ENCODE peak calls at places on chromosome 19, in four cellular contexts. H, Q, S and K are unnamed samples.

GRCh38 chr19:12365094-12365371 is 450 bp downstream of the ZNF442 start:
- DNase-seq in S (no peak), Q (no peak), H (peak; percentile 30), K (peak; percentile 16)

GRCh38 chr19:294341-294818 is 3.2 kb upstream of the PLPP2 start:
- DNase-seq in S (no peak), H (no peak), Q (no peak), K (peak; percentile 58)

GRCh38 chr19:53019684-53020083 is 6.0 kb downstream of the ERVV-1 start:
- DNase-seq in S (no peak), H (no peak), Q (no peak), K (no peak)

GRCh38 chr19:36008336-36008978 is at the start of gene SYNE4:
- DNase-seq in Q (peak; percentile 51), H (no peak), S (no peak), K (no peak)

GRCh38 chr19:13507053-13507611 is 853 bp upstream of the CACNA1A start:
- DNase-seq in H (no peak), Q (no peak), S (no peak), K (no peak)

GRCh38 chr19:16581145-16581970 is 9.1 kb upstream of the SLC35E1 start:
- DNase-seq in S (no peak), H (no peak), Q (no peak), K (no peak)

GRCh38 chr19:52584686-52585085 is 14.6 kb downstream of the ZNF701 start:
- DNase-seq in Q (no peak), H (no peak), S (no peak), K (no peak)

GRCh38 chr19:40231544-40232424 is 5.3 kb upstream of the CCNP start:
- DNase-seq in S (no peak), Q (no peak), H (no peak), K (no peak)

GRCh38 chr19:17513801-17514200 is 2.4 kb downstream of the PGLS start:
- DNase-seq in H (peak; percentile 70), Q (no peak), S (no peak), K (no peak)

GRCh38 chr19:18700501-18701249 is 17.2 kb downstream of the CRTC1 start:
- DNase-seq in Q (peak; percentile 78), H (peak; percentile 59), S (peak; percentile 93), K (peak; percentile 74)

GRCh38 chr19:40908981-40909380 is 26.9 kb upstream of the CYP2A7 start:
- DNase-seq in Q (no peak), H (no peak), S (no peak), K (no peak)

GRCh38 chr19:55369651-55370304 is 485 bp downstream of the IL11 start:
- DNase-seq in H (peak; percentile 50), S (no peak), Q (no peak), K (no peak)

GRCh38 chr19:49165865-49166301 is 8.3 kb downstream of the TRPM4 start:
- DNase-seq in H (no peak), Q (no peak), S (no peak), K (no peak)

GRCh38 chr19:40420766-40421467 is 4.9 kb downstream of the SERTAD1 start:
- DNase-seq in Q (peak; percentile 95), S (peak; percentile 96), H (peak; percentile 91), K (peak; percentile 95)

DNA sequence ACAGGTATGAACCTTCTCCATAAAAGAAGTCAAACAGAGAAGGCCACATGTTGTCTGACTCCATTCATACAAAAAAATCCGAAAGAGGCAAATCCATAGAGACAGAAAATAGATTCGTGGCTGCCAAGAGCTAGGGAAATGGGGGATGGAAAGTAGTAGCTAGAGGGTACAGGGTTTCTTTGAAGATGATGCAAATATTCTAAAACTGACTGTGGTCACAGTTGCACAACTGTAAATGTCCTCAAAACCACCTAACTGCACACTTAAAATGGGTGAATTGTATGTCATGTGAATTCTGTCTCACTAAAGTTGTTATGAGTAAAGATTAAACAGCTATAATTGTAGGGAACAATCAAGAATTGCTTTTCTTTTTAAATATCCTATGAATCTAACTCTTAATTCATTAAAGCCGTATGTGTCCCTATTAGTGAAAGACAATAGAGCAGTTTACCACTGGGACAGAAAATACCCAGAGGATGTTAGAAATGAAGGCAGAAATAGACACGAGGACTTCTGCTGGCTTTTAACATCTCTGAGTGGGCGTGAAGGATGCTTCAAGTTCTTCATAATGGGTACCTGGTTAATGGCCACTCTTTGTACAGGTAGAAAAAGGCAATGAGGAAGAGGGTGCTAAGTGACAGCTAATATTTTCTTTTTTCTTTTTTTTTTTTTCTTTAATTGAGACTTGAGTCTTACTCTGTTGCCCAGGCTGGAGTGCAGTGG is 21.2 kb downstream of the INSR start:
- DNase-seq in S (no peak), Q (no peak), H (no peak), K (no peak)
- H3K4me1 ChIP-seq in S (peaks cover 31% of the 10 kb centered on the region), Q (peaks cover 6% of the 10 kb centered on the region), H (no peaks in the 10 kb centered on the region), K (no peaks in the 10 kb centered on the region)

GRCh38 chr19:5959260-5960004 is 18.5 kb downstream of the RANBP3 start:
- DNase-seq in H (no peak), Q (no peak), S (no peak), K (no peak)
- H3K4me1 ChIP-seq in H (no peaks in the 10 kb centered on the region), Q (peaks cover 33% of the 10 kb centered on the region), S (peaks cover 85% of the 10 kb centered on the region), K (peaks cover 4% of the 10 kb centered on the region)

GRCh38 chr19:3381701-3382372 is 15.5 kb downstream of the NFIC start:
- DNase-seq in Q (peak; percentile 87), H (no peak), S (no peak), K (no peak)
- H3K4me1 ChIP-seq in Q (peaks cover 50% of the 10 kb centered on the region), H (peaks cover 5% of the 10 kb centered on the region), S (peaks cover 75% of the 10 kb centered on the region), K (peaks cover 7% of the 10 kb centered on the region)

GRCh38 chr19:44748426-44749254 is at the start of gene BCL3:
- DNase-seq in H (peak; percentile 77), Q (peak; percentile 74), S (peak; percentile 96), K (peak; percentile 65)
- H3K4me1 ChIP-seq in H (peaks cover 45% of the 10 kb centered on the region), Q (peaks cover 19% of the 10 kb centered on the region), S (peaks cover 74% of the 10 kb centered on the region), K (peaks cover 5% of the 10 kb centered on the region)

GRCh38 chr19:38719761-38720558 is 24.3 kb downstream of the CAPN12 start:
- DNase-seq in S (no peak), Q (no peak), H (no peak), K (no peak)
- H3K4me1 ChIP-seq in S (peaks cover 10% of the 10 kb centered on the region), Q (peaks cover 3% of the 10 kb centered on the region), H (peaks cover 43% of the 10 kb centered on the region), K (no peaks in the 10 kb centered on the region)

GRCh38 chr19:29867984-29868383 is 56.2 kb downstream of the CCNE1 start:
- DNase-seq in S (no peak), H (no peak), Q (no peak), K (no peak)
- H3K4me1 ChIP-seq in S (peaks cover 12% of the 10 kb centered on the region), H (peaks cover 2% of the 10 kb centered on the region), Q (no peaks in the 10 kb centered on the region), K (peaks cover 7% of the 10 kb centered on the region)

GRCh38 chr19:23393121-23393520 is 2.1 kb downstream of the ZNF91 start:
- DNase-seq in S (no peak), Q (no peak), H (no peak), K (no peak)
- H3K4me1 ChIP-seq in S (peaks cover 48% of the 10 kb centered on the region), Q (peaks cover 5% of the 10 kb centered on the region), H (no peaks in the 10 kb centered on the region), K (peaks cover 3% of the 10 kb centered on the region)